ENCODE peak calls at places on chromosomes 1 and 21, in six cellular contexts. One of them, this sample, is unnamed. For H3K36me3 and H3K4me1, the result is how much of the 10 kb centered on the place peaks cover.

GRCh38 chr1:50968021-50968883 is 1.8 kb upstream of the CDKN2C start:
- DNase-seq in iPS DF 6.9: no peak
- DNase-seq in lower lobe of right lung: peak
- DNase-seq in BE2C: peak
- DNase-seq in colonic mucosa: peak
- DNase-seq in tibial artery: peak
- DNase-seq in this sample: peak

GRCh38 chr1:222167111-222167510 is 380.8 kb downstream of the HHIPL2 start:
- DNase-seq in iPS DF 6.9: no peak
- DNase-seq in lower lobe of right lung: no peak
- DNase-seq in BE2C: peak
- DNase-seq in colonic mucosa: peak
- DNase-seq in tibial artery: no peak
- DNase-seq in this sample: peak

GRCh38 chr1:116769050-116769449 is 14.8 kb downstream of the CD2 start:
- DNase-seq in iPS DF 6.9: no peak
- DNase-seq in lower lobe of right lung: no peak
- DNase-seq in BE2C: no peak
- DNase-seq in colonic mucosa: no peak
- DNase-seq in tibial artery: no peak
- DNase-seq in this sample: no peak

GRCh38 chr1:174413632-174414031 is 34.1 kb upstream of the GPR52 start:
- DNase-seq in iPS DF 6.9: peak
- DNase-seq in lower lobe of right lung: no peak
- DNase-seq in BE2C: peak
- DNase-seq in colonic mucosa: no peak
- DNase-seq in tibial artery: no peak
- DNase-seq in this sample: peak

GRCh38 chr1:221845650-221846371 is 103.9 kb upstream of the DUSP10 start:
- DNase-seq in iPS DF 6.9: no peak
- DNase-seq in lower lobe of right lung: no peak
- DNase-seq in BE2C: no peak
- DNase-seq in colonic mucosa: no peak
- DNase-seq in tibial artery: no peak
- DNase-seq in this sample: peak

GRCh38 chr1:151373196-151373595 is 691 bp upstream of the SELENBP1 start:
- DNase-seq in iPS DF 6.9: no peak
- DNase-seq in lower lobe of right lung: no peak
- DNase-seq in BE2C: no peak
- DNase-seq in colonic mucosa: no peak
- DNase-seq in tibial artery: no peak
- DNase-seq in this sample: no peak

GRCh38 chr1:90201467-90202358 is 206.8 kb downstream of the ZNF326 start:
- DNase-seq in iPS DF 6.9: no peak
- DNase-seq in lower lobe of right lung: no peak
- DNase-seq in BE2C: no peak
- DNase-seq in colonic mucosa: no peak
- DNase-seq in tibial artery: no peak
- DNase-seq in this sample: no peak

GRCh38 chr1:159914252-159915018 is 10.9 kb downstream of the TAGLN2 start:
- DNase-seq in iPS DF 6.9: no peak
- DNase-seq in lower lobe of right lung: no peak
- DNase-seq in BE2C: no peak
- DNase-seq in colonic mucosa: no peak
- DNase-seq in tibial artery: no peak
- DNase-seq in this sample: no peak

GRCh38 chr21:36909901-36910561 is 56.4 kb downstream of the HLCS start:
- DNase-seq in iPS DF 6.9: no peak
- DNase-seq in lower lobe of right lung: no peak
- DNase-seq in BE2C: no peak
- DNase-seq in colonic mucosa: no peak
- DNase-seq in tibial artery: no peak
- DNase-seq in this sample: no peak

GRCh38 chr21:20856926-20857325 is 141.3 kb upstream of the NCAM2 start:
- DNase-seq in iPS DF 6.9: no peak
- DNase-seq in lower lobe of right lung: no peak
- DNase-seq in BE2C: no peak
- DNase-seq in colonic mucosa: no peak
- DNase-seq in tibial artery: no peak
- DNase-seq in this sample: no peak

GRCh38 chr21:41410361-41410760 is 15.7 kb upstream of the MX1 start:
- DNase-seq in iPS DF 6.9: no peak
- DNase-seq in lower lobe of right lung: no peak
- DNase-seq in BE2C: no peak
- DNase-seq in colonic mucosa: no peak
- DNase-seq in tibial artery: no peak
- DNase-seq in this sample: no peak

GRCh38 chr1:18922319-18922726 is 20.0 kb upstream of the ALDH4A1 start:
- DNase-seq in iPS DF 6.9: no peak
- DNase-seq in lower lobe of right lung: peak
- DNase-seq in BE2C: no peak
- DNase-seq in colonic mucosa: peak
- DNase-seq in tibial artery: peak
- DNase-seq in this sample: no peak

GRCh38 chr1:1510912-1511532 is 940 bp upstream of the ATAD3A start:
- DNase-seq in iPS DF 6.9: no peak
- DNase-seq in lower lobe of right lung: no peak
- DNase-seq in BE2C: no peak
- DNase-seq in colonic mucosa: peak
- DNase-seq in tibial artery: no peak
- DNase-seq in this sample: no peak

GRCh38 chr1:23171181-23171755 is 2.6 kb upstream of the LUZP1 start:
- DNase-seq in iPS DF 6.9: no peak
- DNase-seq in lower lobe of right lung: no peak
- DNase-seq in BE2C: peak
- DNase-seq in colonic mucosa: no peak
- DNase-seq in tibial artery: no peak
- DNase-seq in this sample: no peak

GRCh38 chr1:167695150-167695549 is 26.6 kb upstream of the MPZL1 start:
- DNase-seq in iPS DF 6.9: no peak
- DNase-seq in lower lobe of right lung: no peak
- DNase-seq in BE2C: no peak
- DNase-seq in colonic mucosa: no peak
- DNase-seq in tibial artery: no peak
- DNase-seq in this sample: no peak

DNA sequence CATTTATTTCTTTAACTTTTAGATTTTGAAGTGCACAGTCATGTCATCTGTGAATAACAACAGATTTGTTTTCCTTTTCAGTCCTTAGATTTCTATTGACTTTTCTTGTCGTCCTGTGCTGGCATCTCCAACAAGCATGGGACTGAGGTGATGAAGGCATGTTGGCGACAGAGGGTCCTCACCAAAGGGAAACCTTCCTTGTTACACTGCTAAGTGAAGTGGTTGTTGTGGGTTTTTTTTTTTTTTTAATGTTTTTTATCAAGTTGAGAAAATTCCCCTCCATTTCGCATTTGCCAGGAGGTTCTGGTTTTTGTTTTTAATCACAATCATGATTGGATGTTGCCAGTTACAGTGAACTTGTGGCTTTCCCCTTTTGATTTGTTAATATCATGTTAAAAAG is 24.0 kb downstream of the AGPAT3 start:
- DNase-seq in iPS DF 6.9: no peak
- DNase-seq in lower lobe of right lung: no peak
- DNase-seq in BE2C: no peak
- DNase-seq in colonic mucosa: no peak
- DNase-seq in tibial artery: no peak
- DNase-seq in this sample: no peak
- H3K36me3 ChIP-seq in iPS DF 6.9: under half
- H3K36me3 ChIP-seq in lower lobe of right lung: under half
- H3K36me3 ChIP-seq in BE2C: under half
- H3K36me3 ChIP-seq in colonic mucosa: under half
- H3K36me3 ChIP-seq in tibial artery: under half
- H3K36me3 ChIP-seq in this sample: under half

GRCh38 chr1:94820918-94821317 is 761 bp downstream of the SLC44A3 start:
- DNase-seq in iPS DF 6.9: no peak
- DNase-seq in lower lobe of right lung: no peak
- DNase-seq in BE2C: no peak
- DNase-seq in colonic mucosa: no peak
- DNase-seq in tibial artery: no peak
- DNase-seq in this sample: no peak
- H3K4me3 ChIP-seq in iPS DF 6.9: no peak
- H3K4me3 ChIP-seq in lower lobe of right lung: peak
- H3K4me3 ChIP-seq in BE2C: peak
- H3K4me3 ChIP-seq in colonic mucosa: peak
- H3K4me3 ChIP-seq in tibial artery: peak
- H3K4me3 ChIP-seq in this sample: no peak

GRCh38 chr1:54265661-54266060 is 65.7 kb downstream of the MRPL37 start:
- DNase-seq in iPS DF 6.9: no peak
- DNase-seq in lower lobe of right lung: no peak
- DNase-seq in BE2C: no peak
- DNase-seq in colonic mucosa: no peak
- DNase-seq in tibial artery: no peak
- DNase-seq in this sample: no peak
- H3K4me1 ChIP-seq in iPS DF 6.9: under half
- H3K4me1 ChIP-seq in lower lobe of right lung: under half
- H3K4me1 ChIP-seq in BE2C: under half
- H3K4me1 ChIP-seq in colonic mucosa: under half
- H3K4me1 ChIP-seq in tibial artery: under half
- H3K4me1 ChIP-seq in this sample: under half

GRCh38 chr1:205601209-205601608 is 30.6 kb downstream of the ELK4 start:
- DNase-seq in iPS DF 6.9: no peak
- DNase-seq in lower lobe of right lung: no peak
- DNase-seq in BE2C: no peak
- DNase-seq in colonic mucosa: no peak
- DNase-seq in tibial artery: no peak
- DNase-seq in this sample: no peak
- H3K36me3 ChIP-seq in iPS DF 6.9: under half
- H3K36me3 ChIP-seq in lower lobe of right lung: under half
- H3K36me3 ChIP-seq in BE2C: under half
- H3K36me3 ChIP-seq in colonic mucosa: under half
- H3K36me3 ChIP-seq in tibial artery: under half
- H3K36me3 ChIP-seq in this sample: under half

GRCh38 chr1:182925661-182926060 is 27.3 kb downstream of the SHCBP1L start:
- DNase-seq in iPS DF 6.9: no peak
- DNase-seq in lower lobe of right lung: no peak
- DNase-seq in BE2C: no peak
- DNase-seq in colonic mucosa: no peak
- DNase-seq in tibial artery: no peak
- DNase-seq in this sample: no peak
- H3K4me3 ChIP-seq in iPS DF 6.9: no peak
- H3K4me3 ChIP-seq in lower lobe of right lung: no peak
- H3K4me3 ChIP-seq in BE2C: no peak
- H3K4me3 ChIP-seq in colonic mucosa: no peak
- H3K4me3 ChIP-seq in tibial artery: no peak
- H3K4me3 ChIP-seq in this sample: no peak

DNA sequence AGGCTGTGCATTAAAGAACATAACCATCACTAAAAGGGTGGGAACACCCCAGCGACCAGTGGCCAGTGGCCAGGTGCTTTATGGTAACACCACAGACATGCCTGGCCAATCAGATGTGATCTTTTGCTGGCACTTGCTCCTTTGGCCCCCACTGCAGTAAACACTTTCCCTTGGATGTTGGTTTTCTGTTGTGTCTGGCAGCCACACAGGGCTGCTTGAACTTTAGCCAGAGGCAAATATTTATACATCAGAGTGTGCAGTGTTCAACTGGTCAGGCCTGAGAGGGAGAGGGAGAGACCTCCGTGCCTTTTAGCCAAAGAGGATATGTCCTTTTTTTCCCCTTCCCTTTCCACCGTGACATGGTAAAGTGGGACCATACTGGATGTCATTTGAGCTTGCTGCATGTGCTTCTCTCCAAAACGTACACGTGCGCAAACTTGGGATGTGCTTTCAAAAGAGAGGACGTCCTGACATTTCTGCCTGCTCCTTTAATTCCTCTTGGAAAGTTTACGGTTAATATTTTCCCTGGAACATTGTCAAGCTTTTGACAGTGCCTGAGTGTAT is 101.2 kb downstream of the NFIA start:
- DNase-seq in iPS DF 6.9: no peak
- DNase-seq in lower lobe of right lung: no peak
- DNase-seq in BE2C: peak
- DNase-seq in colonic mucosa: peak
- DNase-seq in tibial artery: peak
- DNase-seq in this sample: no peak
- H3K4me1 ChIP-seq in iPS DF 6.9: under half
- H3K4me1 ChIP-seq in lower lobe of right lung: under half
- H3K4me1 ChIP-seq in BE2C: under half
- H3K4me1 ChIP-seq in colonic mucosa: under half
- H3K4me1 ChIP-seq in tibial artery: half or more
- H3K4me1 ChIP-seq in this sample: under half

GRCh38 chr1:32042330-32042729 is 28.7 kb downstream of the KHDRBS1 start:
- DNase-seq in iPS DF 6.9: no peak
- DNase-seq in lower lobe of right lung: no peak
- DNase-seq in BE2C: no peak
- DNase-seq in colonic mucosa: no peak
- DNase-seq in tibial artery: no peak
- DNase-seq in this sample: no peak
- H3K36me3 ChIP-seq in iPS DF 6.9: under half
- H3K36me3 ChIP-seq in lower lobe of right lung: under half
- H3K36me3 ChIP-seq in BE2C: half or more
- H3K36me3 ChIP-seq in colonic mucosa: under half
- H3K36me3 ChIP-seq in tibial artery: half or more
- H3K36me3 ChIP-seq in this sample: half or more

GRCh38 chr1:197921235-197922069 is 4.3 kb downstream of the LHX9 start:
- DNase-seq in iPS DF 6.9: no peak
- DNase-seq in lower lobe of right lung: peak
- DNase-seq in BE2C: peak
- DNase-seq in colonic mucosa: peak
- DNase-seq in tibial artery: peak
- DNase-seq in this sample: no peak

GRCh38 chr1:197920345-197921117 is 3.4 kb downstream of the LHX9 start:
- DNase-seq in iPS DF 6.9: no peak
- DNase-seq in lower lobe of right lung: no peak
- DNase-seq in BE2C: no peak
- DNase-seq in colonic mucosa: no peak
- DNase-seq in tibial artery: no peak
- DNase-seq in this sample: no peak

GRCh38 chr1:197924516-197925123 is 7.4 kb downstream of the LHX9 start:
- DNase-seq in iPS DF 6.9: no peak
- DNase-seq in lower lobe of right lung: no peak
- DNase-seq in BE2C: peak
- DNase-seq in colonic mucosa: no peak
- DNase-seq in tibial artery: no peak
- DNase-seq in this sample: no peak

GRCh38 chr1:197922070-197922390 is 4.9 kb downstream of the LHX9 start:
- DNase-seq in iPS DF 6.9: no peak
- DNase-seq in lower lobe of right lung: no peak
- DNase-seq in BE2C: no peak
- DNase-seq in colonic mucosa: no peak
- DNase-seq in tibial artery: no peak
- DNase-seq in this sample: no peak

DNA sequence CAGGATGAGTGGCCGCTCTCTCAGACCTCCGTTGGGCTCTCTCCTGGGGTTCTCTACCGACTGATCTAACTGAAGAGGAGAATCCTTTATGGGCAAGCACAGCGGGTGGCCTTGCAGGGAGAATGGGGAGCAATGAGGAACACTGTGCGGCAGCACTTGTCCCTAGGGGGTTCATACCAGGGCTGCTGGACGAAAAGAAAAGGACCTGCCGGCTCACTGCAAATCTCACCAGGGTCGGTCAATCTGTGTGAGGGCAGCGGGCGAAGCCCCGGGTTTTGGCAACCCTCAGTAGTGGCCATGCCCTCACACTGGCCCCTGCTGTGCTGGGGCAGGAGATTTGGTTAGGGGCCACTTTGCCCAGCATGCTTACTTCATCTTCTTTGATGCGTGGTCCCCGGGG is 5.8 kb downstream of the LHX9 start:
- DNase-seq in iPS DF 6.9: no peak
- DNase-seq in lower lobe of right lung: no peak
- DNase-seq in BE2C: no peak
- DNase-seq in colonic mucosa: no peak
- DNase-seq in tibial artery: peak
- DNase-seq in this sample: no peak
- H3K4me3 ChIP-seq in iPS DF 6.9: no peak
- H3K4me3 ChIP-seq in lower lobe of right lung: no peak
- H3K4me3 ChIP-seq in BE2C: no peak
- H3K4me3 ChIP-seq in colonic mucosa: no peak
- H3K4me3 ChIP-seq in tibial artery: no peak
- H3K4me3 ChIP-seq in this sample: no peak